ENCODE peak calls at places on chromosomes 16 and 17, in nine cellular contexts. G is stimulated activated CD4-positive, alpha-beta T cell treated with anti-CD3 and anti-CD28 coated beads, Interleukin-1b, Interleukin-23, amount 100 ng/mL, for 24 hours; M is AG09309; X is CD8-positive, alpha-beta memory T cell; O is NCI-H2029 treated with DMSO at 0.1 percent for 48 hours; H is AML-193; Z is aorta; F is breast epithelium; R is NCI-H460. E is an unnamed sample.

GRCh38 chr16:23196577-23196976 is 14.0 kb downstream of the SCNN1G start:
- DNase-seq in G (no peak), M (no peak), X (no peak), O (no peak), H (no peak), Z (no peak), F (no peak), R (no peak), E (no peak)

GRCh38 chr16:55001931-55002330 is 71.3 kb downstream of the IRX5 start:
- DNase-seq in G (no peak), M (no peak), X (no peak), O (no peak), H (no peak), Z (no peak), F (no peak), R (no peak), E (no peak)

GRCh38 chr16:3716831-3717234 is 491 bp downstream of the TRAP1 start:
- DNase-seq in G (no peak), M (no peak), X (no peak), O (no peak), H (no peak), Z (no peak), F (no peak), R (no peak), E (peak)

GRCh38 chr17:49739662-49740271 is 24.2 kb downstream of the FAM117A start:
- DNase-seq in G (peak), M (no peak), X (peak), O (peak), H (peak), Z (peak), F (peak), R (no peak), E (no peak)

GRCh38 chr17:35051183-35051578 is 12.3 kb downstream of the RFFL start:
- DNase-seq in G (no peak), M (no peak), X (peak), O (peak), H (peak), Z (no peak), F (no peak), R (no peak), E (no peak)

GRCh38 chr17:27295945-27296344 is 2.0 kb downstream of the WSB1 start:
- DNase-seq in G (no peak), M (no peak), X (no peak), O (no peak), H (no peak), Z (no peak), F (no peak), R (no peak), E (peak)

GRCh38 chr16:6892961-6893360 is 439.7 kb upstream of the RBFOX1 start:
- DNase-seq in G (no peak), M (no peak), X (no peak), O (no peak), H (no peak), Z (no peak), F (no peak), R (no peak), E (peak)

GRCh38 chr16:14640538-14640937 is 7.8 kb downstream of the BFAR start:
- DNase-seq in G (no peak), M (no peak), X (no peak), O (no peak), H (no peak), Z (no peak), F (no peak), R (no peak), E (no peak)

GRCh38 chr16:1082266-1082951 is 9.9 kb downstream of the SSTR5 start:
- DNase-seq in G (no peak), M (no peak), X (no peak), O (no peak), H (no peak), Z (no peak), F (no peak), R (peak), E (no peak)

GRCh38 chr17:29495011-29495410 is 71.8 kb downstream of the ABHD15 start:
- DNase-seq in G (no peak), M (no peak), X (no peak), O (no peak), H (no peak), Z (no peak), F (no peak), R (no peak), E (no peak)

GRCh38 chr17:41521574-41522261 is 3.0 kb upstream of the KRT15 start:
- DNase-seq in G (no peak), M (peak), X (no peak), O (no peak), H (peak), Z (no peak), F (peak), R (peak), E (no peak)

GRCh38 chr16:471353-472198 is 46.1 kb downstream of the RAB11FIP3 start:
- DNase-seq in G (no peak), M (no peak), X (no peak), O (no peak), H (no peak), Z (no peak), F (no peak), R (no peak), E (peak)

GRCh38 chr17:51258756-51259573 is 884 bp downstream of the MBTD1 start:
- DNase-seq in G (no peak), M (no peak), X (no peak), O (no peak), H (peak), Z (no peak), F (no peak), R (no peak), E (peak)

GRCh38 chr17:22233382-22233781 is 541.1 kb downstream of the KCNJ18 start:
- DNase-seq in G (no peak), M (no peak), X (no peak), O (no peak), H (no peak), Z (no peak), F (no peak), R (no peak), E (no peak)

GRCh38 chr17:4903051-4903818 is at the start of gene CHRNE:
- DNase-seq in G (peak), M (no peak), X (peak), O (peak), H (peak), Z (no peak), F (peak), R (peak), E (peak)

GRCh38 chr17:82366749-82367148 is 4.8 kb upstream of the UTS2R start:
- DNase-seq in G (no peak), M (no peak), X (no peak), O (no peak), H (no peak), Z (no peak), F (no peak), R (no peak), E (no peak)

GRCh38 chr16:23408242-23409201 is 44.5 kb downstream of the COG7 start:
- DNase-seq in G (no peak), M (peak), X (no peak), O (peak), H (no peak), Z (no peak), F (peak), R (no peak), E (peak)

GRCh38 chr16:19709381-19710136 is 8.5 kb downstream of the KNOP1 start:
- DNase-seq in G (no peak), M (no peak), X (no peak), O (no peak), H (no peak), Z (no peak), F (no peak), R (no peak), E (no peak)

GRCh38 chr17:34765291-34765690 is 185.9 kb downstream of the TMEM132E start:
- DNase-seq in G (no peak), M (no peak), X (no peak), O (no peak), H (no peak), Z (no peak), F (no peak), R (no peak), E (no peak)

GRCh38 chr17:74452841-74453661 is 13.4 kb upstream of the CD300A start:
- DNase-seq in G (no peak), M (no peak), X (no peak), O (peak), H (no peak), Z (no peak), F (no peak), R (no peak), E (peak)

GRCh38 chr17:61139219-61139618 is 260.4 kb upstream of the TBX2 start:
- DNase-seq in G (no peak), M (no peak), X (peak), O (no peak), H (peak), Z (no peak), F (no peak), R (no peak), E (no peak)

GRCh38 chr16:82848013-82848412 is 221.2 kb downstream of the CDH13 start:
- DNase-seq in G (no peak), M (no peak), X (no peak), O (no peak), H (no peak), Z (no peak), F (no peak), R (no peak), E (no peak)

GRCh38 chr16:1645914-1646525 is 32.1 kb upstream of the JPT2 start:
- DNase-seq in G (peak), M (no peak), X (no peak), O (no peak), H (no peak), Z (no peak), F (no peak), R (peak), E (no peak)

GRCh38 chr16:76653390-76654026 is 376.3 kb downstream of the CNTNAP4 start:
- DNase-seq in G (no peak), M (no peak), X (no peak), O (peak), H (peak), Z (no peak), F (no peak), R (peak), E (peak)

GRCh38 chr17:4741544-4741943 is 1.8 kb upstream of the CXCL16 start:
- DNase-seq in G (no peak), M (no peak), X (no peak), O (no peak), H (no peak), Z (no peak), F (no peak), R (no peak), E (no peak)

GRCh38 chr16:3536851-3537250 is 36.0 kb downstream of the CLUAP1 start:
- DNase-seq in G (no peak), M (no peak), X (no peak), O (no peak), H (no peak), Z (no peak), F (no peak), R (no peak), E (no peak)

GRCh38 chr16:49274936-49275730 is 6.5 kb downstream of the CBLN1 start:
- DNase-seq in G (no peak), M (no peak), X (no peak), O (no peak), H (no peak), Z (no peak), F (no peak), R (no peak), E (peak)

GRCh38 chr17:56727876-56728617 is 105.7 kb downstream of the C17orf67 start:
- DNase-seq in G (no peak), M (no peak), X (no peak), O (no peak), H (no peak), Z (no peak), F (no peak), R (no peak), E (no peak)

E was measured in retina.